ENCODE peak calls at places on chromosomes 1 and 21, in seven cellular contexts. V is K562, D is HCT116, O is GM12878, U is SK-N-SH, Y is H1, B is HepG2. H is an unnamed sample.

GRCh38 chr1:116189481-116189880 is 78.3 kb downstream of the MAB21L3 start:
- DNase-seq in O (no peak), Y (no peak), D (no peak), V (no peak), B (no peak), U (no peak), H (no peak)

GRCh38 chr1:14969006-14969405 is 184.5 kb upstream of the TMEM51 start:
- DNase-seq in U (no peak), B (no peak), V (no peak), Y (no peak), D (no peak), O (no peak), H (no peak)

GRCh38 chr1:209720326-209720725 is 15.7 kb downstream of the HSD11B1 start:
- DNase-seq in O (no peak), D (no peak), V (no peak), U (no peak), Y (no peak), B (no peak), H (no peak)

GRCh38 chr1:94840811-94841210 is 20.7 kb downstream of the SLC44A3 start:
- DNase-seq in V (no peak), Y (no peak), D (no peak), U (no peak), B (no peak), O (no peak), H (no peak)

GRCh38 chr21:14267071-14267470 is 51.1 kb downstream of the RBM11 start:
- DNase-seq in O (no peak), Y (no peak), V (no peak), B (no peak), U (no peak), D (no peak), H (no peak)

GRCh38 chr1:201719812-201720521 is 109.0 kb upstream of the IPO9 start:
- DNase-seq in O (no peak), B (no peak), V (no peak), D (no peak), U (no peak), Y (no peak), H (no peak)

GRCh38 chr1:58905628-58906256 is 121.9 kb upstream of the JUN start:
- DNase-seq in D (no peak), Y (no peak), O (no peak), V (no peak), B (peak), U (no peak), H (no peak)

GRCh38 chr1:44848456-44849181 is 5.6 kb upstream of the PTCH2 start:
- DNase-seq in Y (no peak), V (no peak), U (no peak), B (no peak), D (no peak), O (no peak), H (no peak)

GRCh38 chr21:41086551-41086950 is 81.4 kb upstream of the BACE2 start:
- DNase-seq in D (no peak), O (no peak), B (no peak), V (no peak), Y (no peak), U (peak), H (no peak)

GRCh38 chr1:228405200-228405978 is 1.2 kb downstream of the TRIM11 start:
- DNase-seq in B (no peak), O (no peak), D (no peak), U (no peak), Y (no peak), V (no peak), H (no peak)

GRCh38 chr1:119249283-119249682 is 108.8 kb upstream of the WARS2 start:
- DNase-seq in U (no peak), D (no peak), O (no peak), B (no peak), Y (no peak), V (no peak), H (no peak)
- TF ChIP-seq JUND in U (no peak), D (no peak), O (no peak), B (no peak), Y (no peak), V (no peak), H (no peak)

GRCh38 chr1:41418868-41419583 is 57.8 kb downstream of the FOXO6 start:
- DNase-seq in O (no peak), Y (no peak), D (peak), V (no peak), U (no peak), B (peak), H (peak)
- TF ChIP-seq JUND in O (no peak), Y (no peak), D (no peak), V (no peak), U (no peak), B (no peak), H (no peak)

DNA sequence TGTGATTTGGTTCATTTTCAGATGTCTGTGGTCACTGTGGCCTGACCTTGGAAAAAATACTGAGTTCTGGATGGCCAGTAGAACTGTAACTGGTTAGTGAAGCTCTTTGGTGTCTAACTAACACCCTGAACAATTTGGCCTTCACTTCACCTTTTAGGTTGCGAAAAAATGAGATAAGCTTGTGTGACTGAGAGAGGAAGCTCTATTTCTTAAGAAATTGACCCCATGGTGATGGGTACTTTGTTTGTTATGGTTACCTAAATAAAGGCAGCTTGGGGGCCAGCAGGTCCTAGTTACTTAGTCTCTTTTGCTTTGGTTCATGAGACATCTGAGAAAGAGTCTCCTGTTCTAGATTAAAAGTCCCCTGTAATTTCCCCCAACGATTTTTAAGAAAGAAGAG is 181.6 kb downstream of the ZNF326 start:
- DNase-seq in Y (no peak), B (no peak), O (no peak), D (no peak), U (no peak), V (no peak), H (no peak)
- TF ChIP-seq JUND in Y (no peak), B (no peak), O (no peak), D (no peak), U (no peak), V (no peak), H (no peak)

GRCh38 chr1:25747046-25747705 is 52.8 kb upstream of the SELENON start:
- DNase-seq in U (no peak), V (no peak), Y (no peak), B (no peak), D (no peak), O (no peak), H (no peak)

GRCh38 chr1:25744636-25745425 is 55.2 kb upstream of the SELENON start:
- DNase-seq in V (no peak), D (no peak), B (no peak), Y (no peak), O (no peak), U (no peak), H (no peak)

GRCh38 chr1:25746299-25747045 is 53.5 kb upstream of the SELENON start:
- DNase-seq in D (no peak), U (no peak), V (no peak), O (no peak), Y (no peak), B (no peak), H (no peak)

GRCh38 chr1:25750923-25751605 is 48.9 kb upstream of the SELENON start:
- DNase-seq in U (no peak), Y (no peak), V (no peak), D (no peak), B (no peak), O (no peak), H (no peak)

GRCh38 chr1:25748531-25749205 is 51.3 kb upstream of the SELENON start:
- DNase-seq in O (no peak), B (no peak), Y (no peak), U (no peak), D (no peak), V (no peak), H (no peak)
- TF ChIP-seq JUND in O (no peak), B (no peak), Y (no peak), U (no peak), D (no peak), V (no peak), H (no peak)

DNA sequence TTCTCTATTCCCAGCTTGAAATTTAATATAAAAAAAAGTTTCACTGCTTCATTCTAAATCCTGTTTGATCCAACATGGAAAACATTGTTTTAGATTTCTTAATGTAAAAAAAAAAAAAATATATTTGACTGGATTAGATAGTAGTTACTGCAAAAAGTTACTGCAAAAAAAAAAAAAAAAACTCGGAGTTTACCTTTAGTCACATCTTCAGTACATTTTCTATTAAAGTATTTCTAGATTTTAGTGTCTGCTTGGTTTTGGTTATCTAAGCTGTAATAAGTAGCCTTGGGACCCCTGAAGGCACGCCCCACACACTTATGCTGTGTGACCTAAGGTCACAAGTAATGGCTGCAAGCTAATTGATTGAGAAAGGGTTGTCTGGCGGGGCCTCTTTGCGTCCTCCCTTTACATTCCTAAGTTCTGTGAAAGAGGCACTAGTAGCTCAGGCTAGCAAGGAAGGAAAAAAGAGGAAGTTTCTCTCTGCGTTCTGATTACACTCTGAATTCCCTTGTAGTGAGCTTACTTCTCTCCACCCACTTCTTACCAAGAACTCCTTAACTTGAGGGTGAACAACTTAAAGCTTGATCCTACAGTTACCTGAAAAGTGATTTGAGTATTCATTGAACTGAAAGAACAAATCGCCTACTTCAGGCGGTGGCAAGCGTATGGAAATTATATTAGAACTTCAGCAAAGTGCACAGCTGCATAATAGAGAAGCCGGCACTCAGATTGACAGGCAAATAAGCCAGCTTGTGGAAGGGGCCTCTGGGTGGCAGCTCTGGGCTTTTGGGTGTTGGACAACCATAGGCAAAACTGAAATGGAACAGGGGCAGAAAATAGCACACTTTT is 464.2 kb downstream of the USP25 start:
- DNase-seq in U (no peak), O (no peak), D (no peak), B (no peak), V (no peak), Y (peak), H (peak)
- TF ChIP-seq JUND in U (no peak), O (no peak), D (no peak), B (no peak), V (no peak), Y (no peak), H (no peak)

DNA sequence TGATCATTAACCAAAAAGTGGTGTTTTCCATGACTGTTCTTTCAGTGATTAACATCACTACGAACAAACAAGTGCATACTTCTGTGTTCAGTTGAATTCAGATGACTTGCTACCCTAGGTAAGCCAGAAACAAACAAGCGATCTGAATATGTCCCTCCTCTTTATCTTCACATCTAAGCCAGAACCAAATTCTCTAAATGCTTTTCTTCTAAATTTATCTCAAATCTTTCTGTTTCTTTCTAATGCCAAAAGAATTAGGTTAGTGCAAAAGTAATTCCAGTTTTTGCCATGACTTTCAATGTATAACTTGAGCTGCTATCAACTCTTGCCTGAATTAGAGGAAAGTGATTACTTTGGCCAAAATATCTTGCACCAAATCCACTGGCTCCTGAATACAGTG is 481.2 kb downstream of the COL11A1 start:
- DNase-seq in O (no peak), U (no peak), D (no peak), V (no peak), Y (no peak), B (no peak), H (no peak)
- TF ChIP-seq JUND in O (no peak), U (no peak), D (no peak), V (no peak), Y (no peak), B (no peak), H (no peak)

DNA sequence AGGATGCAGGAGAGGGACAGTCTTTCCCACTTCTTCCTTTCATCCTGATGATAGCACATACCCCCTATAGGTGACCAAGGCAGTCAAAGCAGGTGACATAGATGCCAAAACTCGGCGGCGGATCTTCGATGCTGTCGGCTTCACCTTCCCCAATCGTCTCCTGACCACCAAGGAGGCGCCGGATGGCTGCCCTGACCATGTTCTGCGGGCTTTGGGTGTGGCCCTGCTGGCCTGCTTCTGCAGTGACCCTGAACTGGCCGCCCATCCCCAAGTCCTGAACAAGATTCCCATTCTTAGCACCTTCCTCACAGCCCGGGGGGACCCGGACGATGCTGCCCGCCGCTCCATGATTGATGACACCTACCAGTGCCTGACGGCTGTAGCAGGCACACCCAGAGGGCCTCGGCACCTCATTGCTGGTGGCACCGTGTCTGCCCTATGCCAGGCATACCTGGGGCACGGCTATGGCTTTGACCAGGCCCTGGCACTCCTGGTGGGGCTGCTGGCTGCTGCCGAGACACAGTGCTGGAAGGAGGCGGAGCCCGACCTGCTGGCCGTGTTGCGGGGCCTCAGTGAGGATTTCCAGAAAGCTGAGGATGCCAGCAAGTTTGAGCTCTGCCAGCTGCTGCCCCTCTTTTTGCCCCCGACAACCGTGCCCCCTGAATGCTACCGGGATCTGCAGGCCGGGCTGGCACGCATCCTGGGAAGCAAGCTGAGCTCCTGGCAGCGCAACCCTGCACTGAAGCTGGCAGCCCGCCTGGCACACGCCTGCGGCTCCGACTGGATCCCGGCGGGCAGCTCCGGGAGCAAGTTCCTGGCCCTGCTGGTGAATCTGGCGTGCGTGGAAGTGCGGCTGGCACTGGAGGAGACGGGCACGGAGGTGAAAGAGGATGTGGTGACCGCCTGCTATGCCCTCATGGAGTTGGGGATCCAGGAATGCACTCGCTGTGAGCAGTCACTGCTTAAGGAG is 2.9 kb downstream of the NCDN start:
- DNase-seq in Y (no peak), B (no peak), O (no peak), U (no peak), D (no peak), V (no peak), H (no peak)
- TF ChIP-seq JUND in Y (no peak), B (no peak), O (no peak), U (no peak), D (no peak), V (no peak), H (no peak)

GRCh38 chr1:112702420-112703261 is 4.3 kb downstream of the RHOC start:
- DNase-seq in V (no peak), D (no peak), U (no peak), Y (no peak), O (no peak), B (no peak), H (no peak)
- TF ChIP-seq JUND in V (no peak), D (no peak), U (no peak), Y (no peak), O (no peak), B (no peak), H (no peak)

GRCh38 chr1:173149887-173150286 is 57.2 kb downstream of the TNFSF4 start:
- DNase-seq in B (no peak), D (no peak), V (no peak), Y (no peak), O (no peak), U (no peak), H (no peak)
- TF ChIP-seq JUND in B (no peak), D (no peak), V (peak), Y (no peak), O (no peak), U (no peak), H (no peak)

GRCh38 chr1:203462878-203463277 is 12.7 kb upstream of the PRELP start:
- DNase-seq in Y (no peak), D (no peak), U (no peak), V (no peak), O (no peak), B (no peak), H (no peak)
- TF ChIP-seq JUND in Y (no peak), D (no peak), U (no peak), V (no peak), O (no peak), B (no peak), H (no peak)